ENCODE peak calls at places on chromosomes 6 and 20, in eight cellular contexts. D is neural progenitor cell, P is lower lobe of right lung, Z is psoas muscle, C is heart right ventricle, X is iPS DF 6.9, L is heart left ventricle, K is cardiac muscle cell. A is an unnamed sample.
A peak's percentile ranks its signal among the peaks of the same experiment; 100 is the strongest.

GRCh38 chr20:45817652-45818194 is 5.3 kb downstream of the UBE2C start:
- DNase-seq in L (no peak), K (no peak), P (no peak), X (no peak), Z (no peak), D (no peak), C (no peak), A (no peak)

GRCh38 chr6:139568956-139569538 is 194.6 kb upstream of the CITED2 start:
- DNase-seq in X (no peak), Z (no peak), K (no peak), D (no peak), L (no peak), P (no peak), C (no peak), A (no peak)

GRCh38 chr20:4082406-4083102 is 67.2 kb upstream of the RNF24 start:
- DNase-seq in C (peak; percentile 44), P (peak; percentile 67), K (peak; percentile 73), X (no peak), D (peak; percentile 70), Z (no peak), L (no peak), A (peak; percentile 72)

GRCh38 chr6:22364314-22364713 is 67.5 kb upstream of the PRL start:
- DNase-seq in Z (no peak), L (no peak), K (no peak), P (no peak), C (no peak), X (no peak), D (no peak), A (no peak)

GRCh38 chr6:87705070-87705691 is 3.1 kb upstream of the AKIRIN2 start:
- DNase-seq in X (no peak), D (no peak), K (no peak), C (no peak), Z (no peak), P (no peak), L (no peak), A (no peak)

GRCh38 chr6:34359438-34360158 is 32.9 kb downstream of the NUDT3 start:
- DNase-seq in P (no peak), K (peak; percentile 32), Z (no peak), L (no peak), C (no peak), X (no peak), D (no peak), A (no peak)

GRCh38 chr6:129929433-129929832 is 68.3 kb upstream of the TMEM244 start:
- DNase-seq in C (no peak), L (no peak), P (no peak), D (no peak), K (no peak), X (no peak), Z (no peak), A (no peak)

GRCh38 chr6:43635387-43636311 is at the start of gene MAD2L1BP:
- DNase-seq in P (peak; percentile 90), X (peak; percentile 29), K (peak; percentile 80), Z (peak; percentile 87), C (peak; percentile 86), D (peak; percentile 84), L (peak; percentile 92), A (peak; percentile 86)

GRCh38 chr6:83511901-83512681 is at the start of gene PRSS35:
- DNase-seq in D (peak; percentile 92), P (peak; percentile 58), Z (peak; percentile 36), C (peak; percentile 56), X (no peak), K (peak; percentile 87), L (peak; percentile 77), A (peak; percentile 87)

GRCh38 chr6:6256881-6257280 is 63.6 kb downstream of the F13A1 start:
- DNase-seq in Z (no peak), X (no peak), L (no peak), K (no peak), C (no peak), D (peak; percentile 75), P (no peak), A (no peak)

GRCh38 chr6:107202876-107203468 is 87.7 kb upstream of the BEND3 start:
- DNase-seq in X (no peak), Z (no peak), L (no peak), C (no peak), K (no peak), D (no peak), P (no peak), A (no peak)

GRCh38 chr20:4985658-4986057 is 15.7 kb downstream of the SLC23A2 start:
- DNase-seq in D (no peak), K (no peak), X (no peak), L (no peak), C (no peak), Z (no peak), P (no peak), A (no peak)

DNA sequence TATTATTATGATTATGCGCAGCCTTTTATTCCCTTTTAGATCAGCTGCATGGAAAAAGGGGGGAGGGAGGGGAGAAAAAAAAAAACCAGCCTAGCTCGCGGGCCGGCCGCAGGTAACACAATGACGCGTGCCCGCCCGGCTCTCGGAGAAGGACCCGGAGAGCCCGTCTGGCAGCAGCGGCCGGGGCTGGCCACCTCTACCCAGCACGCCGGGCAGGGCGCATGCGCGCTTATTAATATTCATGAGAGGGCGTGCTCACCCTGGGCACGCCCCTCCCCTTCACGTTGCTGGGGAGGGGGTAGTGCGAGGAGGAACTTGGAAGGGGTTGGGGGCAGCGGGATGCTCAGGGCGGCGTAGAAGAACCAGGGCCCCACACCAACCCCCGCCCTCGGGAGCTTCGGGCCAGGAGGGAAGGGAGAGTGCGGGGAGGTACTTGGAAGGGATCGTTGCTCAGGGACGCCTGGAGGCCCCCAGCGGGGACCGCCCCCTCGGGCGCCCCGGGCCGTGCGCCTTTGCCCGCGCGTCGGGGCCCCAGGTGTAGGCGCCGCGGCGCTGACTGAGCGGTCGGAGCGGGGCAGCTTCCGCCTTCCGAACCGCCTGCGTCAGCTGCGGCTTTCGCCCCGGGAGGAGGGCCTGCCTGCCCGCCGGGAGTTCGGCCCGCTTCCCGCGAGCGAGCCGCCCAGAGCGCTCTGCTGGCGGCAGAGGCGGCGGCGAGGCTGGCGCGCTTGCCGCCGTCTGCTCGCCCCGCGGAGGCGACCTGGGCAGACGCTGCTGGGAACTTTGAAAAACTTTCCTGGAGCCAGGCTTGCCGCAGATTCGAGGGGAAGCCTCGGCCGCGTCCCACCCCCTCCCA is at the start of gene JAG1:
- DNase-seq in D (peak; percentile 98), P (peak; percentile 97), K (peak; percentile 99), X (no peak), L (peak; percentile 98), C (peak; percentile 96), Z (peak; percentile 94), A (peak; percentile 98)
- H3K4me3 ChIP-seq in D (peak within 1 kb of the TSS; percentile 87), P (peak within 1 kb of the TSS; percentile 81), K (peak within 1 kb of the TSS; percentile 89), X (peak within 1 kb of the TSS; percentile 76), L (peak within 1 kb of the TSS; percentile 85), C (peak within 1 kb of the TSS; percentile 83), Z (peak within 1 kb of the TSS; percentile 97), A (peak within 1 kb of the TSS; percentile 84)

DNA sequence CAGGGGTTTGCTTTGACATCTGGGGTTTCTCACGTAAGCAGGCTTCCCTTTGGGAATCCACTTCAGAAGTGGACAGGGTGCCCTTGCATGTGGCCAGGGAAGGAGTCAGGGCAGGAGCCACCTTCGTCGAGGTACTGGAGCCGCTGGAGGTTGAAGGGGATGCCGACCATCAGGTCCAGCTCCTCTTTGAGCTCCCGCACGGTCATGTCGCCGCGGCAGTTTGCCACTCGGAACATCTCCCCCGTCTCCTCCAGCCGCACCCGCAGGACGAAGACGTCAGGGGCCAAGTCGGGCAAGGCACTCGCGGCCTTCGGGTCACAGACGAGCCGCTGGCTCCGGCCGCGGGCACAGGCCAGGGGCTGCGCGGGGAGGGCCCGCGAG is 360 bp downstream of the ANKRD60 start:
- DNase-seq in P (no peak), C (no peak), L (no peak), Z (no peak), X (no peak), K (no peak), D (peak; percentile 28), A (no peak)
- H3K27me3 ChIP-seq in P (peaks cover 41% of the 10 kb centered on the region), C (peaks cover 10% of the 10 kb centered on the region), L (peaks cover 34% of the 10 kb centered on the region), Z (peaks cover 62% of the 10 kb centered on the region), X (peaks cover 5% of the 10 kb centered on the region), K (peaks cover 60% of the 10 kb centered on the region), D (peaks cover 71% of the 10 kb centered on the region), A (peaks cover 17% of the 10 kb centered on the region)

DNA sequence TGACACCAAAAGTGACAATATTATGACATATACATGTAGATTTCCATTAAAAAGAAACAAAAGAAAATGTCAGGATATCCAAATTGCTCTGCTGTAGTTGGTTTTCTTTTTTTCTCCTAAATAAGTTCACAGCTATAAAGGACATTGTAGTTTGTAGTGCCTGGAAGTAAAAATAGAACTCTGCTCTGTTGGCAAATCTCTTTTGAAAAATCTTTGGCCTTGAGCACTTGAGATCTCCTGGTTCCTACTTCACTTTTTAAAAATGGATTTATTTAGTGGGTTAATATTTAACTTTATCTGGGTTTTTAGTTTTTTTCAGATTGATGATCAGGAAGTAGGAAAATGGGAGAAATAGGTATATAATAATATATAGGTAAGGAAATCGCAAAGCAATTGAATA is 52.9 kb downstream of the AFDN start:
- DNase-seq in L (no peak), K (no peak), D (no peak), X (no peak), P (no peak), Z (no peak), C (no peak), A (no peak)
- H3K36me3 ChIP-seq in L (peaks cover 5% of the 10 kb centered on the region), K (peaks cover 28% of the 10 kb centered on the region), D (peaks cover 28% of the 10 kb centered on the region), X (peaks cover 4% of the 10 kb centered on the region), P (peaks cover 69% of the 10 kb centered on the region), Z (peaks cover 62% of the 10 kb centered on the region), C (peaks cover 7% of the 10 kb centered on the region), A (peaks cover 5% of the 10 kb centered on the region)

DNA sequence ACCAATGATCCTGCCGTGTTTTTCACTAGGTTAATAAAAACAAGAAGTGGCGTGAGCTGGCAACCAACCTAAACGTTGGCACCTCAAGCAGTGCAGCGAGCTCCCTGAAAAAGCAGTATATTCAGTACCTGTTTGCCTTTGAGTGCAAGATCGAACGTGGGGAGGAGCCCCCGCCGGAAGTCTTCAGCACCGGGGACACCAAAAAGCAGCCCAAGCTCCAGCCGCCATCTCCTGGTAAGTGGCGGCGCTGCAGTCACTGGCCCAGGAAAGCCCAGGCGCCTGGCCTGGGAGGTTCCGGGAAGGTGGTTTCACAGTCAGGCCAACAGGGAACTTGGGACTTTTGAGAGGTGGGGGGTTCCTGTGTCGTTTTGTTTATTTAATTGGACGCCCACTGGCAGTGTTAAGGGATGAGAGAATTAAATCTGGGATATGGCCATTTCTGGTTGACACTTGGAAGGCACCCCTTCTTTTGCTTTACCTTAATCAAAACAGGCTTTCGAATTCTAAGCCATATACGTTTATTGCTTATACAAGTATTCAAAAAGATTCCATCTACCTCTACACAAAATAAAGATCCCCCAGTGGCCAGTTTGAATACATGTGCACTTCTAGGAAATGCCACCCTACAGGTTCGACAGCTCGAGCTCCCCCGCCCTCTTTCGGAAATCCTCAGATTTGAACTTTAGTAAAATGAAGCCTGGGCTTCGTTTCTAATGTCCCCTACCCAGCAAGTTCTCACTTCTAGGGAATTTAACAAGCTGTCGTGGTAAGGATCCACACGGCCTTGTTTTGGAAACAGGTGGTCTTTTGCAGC is 138.9 kb downstream of the TMEM242 start:
- DNase-seq in K (peak; percentile 77), C (peak; percentile 72), D (peak; percentile 80), X (peak; percentile 48), Z (peak; percentile 74), L (peak; percentile 79), P (peak; percentile 80), A (peak; percentile 93)
- H3K4me3 ChIP-seq in K (no peak overlapping the region), C (no peak overlapping the region), D (no peak overlapping the region), X (no peak overlapping the region), Z (no peak overlapping the region), L (no peak overlapping the region), P (no peak overlapping the region), A (no peak overlapping the region)

GRCh38 chr6:99612551-99613397 is 6.1 kb downstream of the PRDM13 start:
- DNase-seq in Z (no peak), P (no peak), X (no peak), D (peak; percentile 51), L (no peak), K (no peak), C (no peak), A (peak; percentile 46)
- H3K27me3 ChIP-seq in Z (peaks cover 100% of the 10 kb centered on the region), P (peaks cover 99% of the 10 kb centered on the region), X (peaks cover 70% of the 10 kb centered on the region), D (peaks cover 100% of the 10 kb centered on the region), L (peaks cover 100% of the 10 kb centered on the region), K (peaks cover 100% of the 10 kb centered on the region), C (peaks cover 46% of the 10 kb centered on the region), A (peaks cover 100% of the 10 kb centered on the region)

GRCh38 chr20:58698741-58699141 is 6.1 kb downstream of the NPEPL1 start:
- DNase-seq in Z (peak; percentile 67), C (no peak), D (no peak), X (no peak), P (no peak), L (no peak), K (no peak), A (peak; percentile 40)
- H3K36me3 ChIP-seq in Z (peaks cover 83% of the 10 kb centered on the region), C (peaks cover 38% of the 10 kb centered on the region), D (no peaks in the 10 kb centered on the region), X (peaks cover 28% of the 10 kb centered on the region), P (peaks cover 76% of the 10 kb centered on the region), L (peaks cover 15% of the 10 kb centered on the region), K (peaks cover 14% of the 10 kb centered on the region), A (peaks cover 11% of the 10 kb centered on the region)